ENCODE peak calls at places on chromosome 19, in seven cellular contexts. H is HT1080; E is adrenal gland; U is T-helper 9 cell; C is neural progenitor cell; D is naive thymus-derived CD4-positive, alpha-beta T cell; Z is AG04450. G is an unnamed sample.

GRCh38 chr19:33263325-33264023 is 37.8 kb upstream of the SLC7A10 start:
- DNase-seq in E (no peak), H (no peak), D (no peak), Z (no peak), U (no peak), C (no peak), G (no peak)

GRCh38 chr19:40414536-40415535 is 1.7 kb upstream of the PRX start:
- DNase-seq in D (no peak), H (no peak), E (no peak), Z (no peak), C (peak), U (no peak), G (no peak)

GRCh38 chr19:18114483-18114882 is 16.9 kb downstream of the MAST3 start:
- DNase-seq in E (no peak), U (no peak), Z (no peak), C (no peak), D (no peak), H (no peak), G (no peak)

GRCh38 chr19:35828694-35829301 is 16.2 kb upstream of the PRODH2 start:
- DNase-seq in Z (peak), E (peak), C (peak), D (peak), U (peak), H (peak), G (no peak)

GRCh38 chr19:10517361-10517759 is at the start of gene S1PR5:
- DNase-seq in D (no peak), Z (no peak), C (peak), U (no peak), H (no peak), E (no peak), G (no peak)

GRCh38 chr19:10069046-10069445 is 17.1 kb upstream of the SHFL start:
- DNase-seq in Z (no peak), C (no peak), E (peak), H (no peak), D (no peak), U (no peak), G (no peak)

GRCh38 chr19:6768236-6768785 is 1.1 kb upstream of the SH2D3A start:
- DNase-seq in H (no peak), U (no peak), C (no peak), E (no peak), Z (no peak), D (peak), G (no peak)

GRCh38 chr19:2309734-2310362 is 1.9 kb upstream of the LINGO3 start:
- DNase-seq in E (peak), U (no peak), D (no peak), C (no peak), Z (no peak), H (peak), G (no peak)

GRCh38 chr19:1469200-1469935 is 9.6 kb downstream of the C19orf25 start:
- DNase-seq in H (no peak), D (no peak), Z (no peak), U (no peak), E (no peak), C (peak), G (no peak)

GRCh38 chr19:5913739-5914357 is at the start of gene CAPS:
- DNase-seq in C (no peak), Z (no peak), E (peak), D (no peak), H (peak), U (no peak), G (no peak)

GRCh38 chr19:37930416-37930815 is 23.4 kb downstream of the SIPA1L3 start:
- DNase-seq in E (no peak), U (no peak), C (no peak), H (peak), D (no peak), Z (no peak), G (no peak)

GRCh38 chr19:7917292-7918061 is 2.7 kb upstream of the SNAPC2 start:
- DNase-seq in D (peak), U (peak), Z (no peak), H (no peak), E (no peak), C (peak), G (peak)

GRCh38 chr19:3036119-3036794 is 7.2 kb upstream of the TLE2 start:
- DNase-seq in C (peak), E (peak), H (peak), U (peak), Z (peak), D (peak), G (peak)

GRCh38 chr19:1482361-1483066 is 3.5 kb upstream of the C19orf25 start:
- DNase-seq in U (no peak), C (no peak), E (no peak), Z (no peak), H (no peak), D (no peak), G (no peak)

GRCh38 chr19:39436350-39436716 is 584 bp upstream of the RPS16 start:
- DNase-seq in C (no peak), H (no peak), U (no peak), Z (no peak), E (no peak), D (no peak), G (no peak)

GRCh38 chr19:2219726-2220125 is 16.4 kb downstream of the PLEKHJ1 start:
- DNase-seq in C (no peak), D (no peak), U (no peak), H (no peak), E (no peak), Z (no peak), G (no peak)

GRCh38 chr19:39113199-39113598 is 12.4 kb upstream of the PAK4 start:
- DNase-seq in D (no peak), E (no peak), U (no peak), H (no peak), Z (no peak), C (no peak), G (no peak)

GRCh38 chr19:18006895-18007604 is 920 bp upstream of the ARRDC2 start:
- DNase-seq in C (peak), D (peak), U (peak), H (peak), E (peak), Z (no peak), G (peak)

GRCh38 chr19:13526552-13526951 is 20.3 kb upstream of the CACNA1A start:
- DNase-seq in E (no peak), D (no peak), Z (no peak), C (peak), H (peak), U (no peak), G (no peak)

GRCh38 chr19:4697304-4697703 is 26.3 kb downstream of the DPP9 start:
- DNase-seq in D (no peak), H (no peak), E (no peak), Z (no peak), U (no peak), C (no peak), G (no peak)

GRCh38 chr19:57338798-57339378 is 12.2 kb upstream of the ZNF304 start:
- DNase-seq in C (no peak), H (no peak), U (no peak), E (no peak), D (no peak), Z (no peak), G (no peak)

GRCh38 chr19:11264452-11265176 is 2.3 kb upstream of the DOCK6 start:
- DNase-seq in C (no peak), D (no peak), H (no peak), E (no peak), U (no peak), Z (no peak), G (no peak)

GRCh38 chr19:35208121-35208520 is 20.4 kb downstream of the FAM187B start:
- DNase-seq in Z (no peak), C (no peak), U (no peak), E (no peak), H (no peak), D (no peak), G (no peak)

GRCh38 chr19:17765069-17765618 is 13.9 kb downstream of the FCHO1 start:
- DNase-seq in U (no peak), D (no peak), H (no peak), E (peak), Z (no peak), C (no peak), G (no peak)

GRCh38 chr19:45423033-45423588 is 606 bp downstream of the ERCC1 start:
- DNase-seq in H (no peak), E (no peak), Z (no peak), D (peak), C (no peak), U (peak), G (no peak)

GRCh38 chr19:35228177-35228930 is at the start of gene FAM187B:
- DNase-seq in E (no peak), D (no peak), H (no peak), C (no peak), Z (no peak), U (no peak), G (no peak)

GRCh38 chr19:30153326-30154210 is 211.5 kb downstream of the URI1 start:
- DNase-seq in Z (no peak), H (no peak), E (no peak), U (no peak), C (no peak), D (no peak), G (no peak)

GRCh38 chr19:39845172-39845571 is 1.0 kb downstream of the FBL start:
- DNase-seq in C (no peak), D (no peak), H (no peak), Z (no peak), E (no peak), U (no peak), G (no peak)

GRCh38 chr19:38745316-38745715 is 1.0 kb upstream of the CAPN12 start:
- DNase-seq in U (no peak), H (no peak), D (no peak), C (no peak), Z (no peak), E (no peak), G (no peak)

GRCh38 chr19:23273022-23273593 is 22.9 kb upstream of the ZNF724 start:
- DNase-seq in E (no peak), U (no peak), C (peak), H (no peak), D (no peak), Z (no peak), G (no peak)

GRCh38 chr19:16587031-16588023 is 15.1 kb upstream of the SLC35E1 start:
- DNase-seq in Z (no peak), H (no peak), C (no peak), E (peak), U (peak), D (peak), G (peak)

GRCh38 chr19:29266603-29267002 is 53.7 kb upstream of the UQCRFS1 start:
- DNase-seq in E (no peak), H (no peak), Z (no peak), D (no peak), C (no peak), U (no peak), G (no peak)